ENCODE peak calls at places on chromosomes 3 and 15, in ten cellular contexts. Y is mucosa of descending colon, F is colonic mucosa, R is HCT116, B is foreskin fibroblast, I is Peyer's patch, Z is WERI-Rb-1, V is GM13976, X is upper lobe of left lung, Q is cardiac fibroblast. M is an unnamed sample.

GRCh38 chr3:127716334-127716733 is 43.6 kb downstream of the ABTB1 start:
- DNase-seq in I (no peak), B (no peak), F (no peak), Q (no peak), X (no peak), Y (no peak), R (no peak), Z (no peak), V (no peak), M (no peak)

GRCh38 chr15:69847625-69848024 is 250.1 kb downstream of the TLE3 start:
- DNase-seq in Y (no peak), Z (no peak), R (no peak), F (no peak), I (no peak), V (no peak), B (no peak), Q (peak), X (no peak), M (no peak)

GRCh38 chr15:30008156-30008555 is 74.6 kb upstream of the GOLGA8J start:
- DNase-seq in X (no peak), F (no peak), Y (no peak), V (no peak), Q (no peak), B (peak), R (no peak), I (no peak), Z (no peak), M (no peak)

GRCh38 chr15:89221543-89221942 is at the start of gene RLBP1:
- DNase-seq in V (no peak), Q (no peak), R (no peak), Z (no peak), Y (no peak), X (no peak), B (no peak), F (no peak), I (no peak), M (no peak)

GRCh38 chr15:63860161-63860954 is 26.6 kb upstream of the HERC1 start:
- DNase-seq in Z (no peak), B (no peak), F (no peak), I (peak), R (no peak), X (no peak), Q (no peak), V (no peak), Y (peak), M (no peak)

GRCh38 chr3:18127181-18127863 is 297.8 kb downstream of the SATB1 start:
- DNase-seq in V (peak), X (no peak), B (no peak), Y (no peak), F (no peak), Q (no peak), I (peak), Z (no peak), R (no peak), M (no peak)

GRCh38 chr3:130390079-130390478 is 44.6 kb downstream of the COL6A5 start:
- DNase-seq in X (no peak), Y (no peak), I (no peak), R (no peak), V (no peak), B (no peak), F (no peak), Z (no peak), Q (no peak), M (no peak)

GRCh38 chr15:94709319-94709718 is 478.0 kb downstream of the MCTP2 start:
- DNase-seq in Q (no peak), Z (no peak), X (no peak), I (no peak), R (no peak), F (no peak), V (no peak), B (no peak), Y (no peak), M (no peak)

GRCh38 chr3:196344663-196345062 is 6.5 kb upstream of the TM4SF19 start:
- DNase-seq in V (peak), Y (no peak), Q (no peak), B (no peak), R (no peak), X (no peak), F (no peak), I (no peak), Z (no peak), M (no peak)

GRCh38 chr15:28919201-28919627 is 33.4 kb downstream of the APBA2 start:
- DNase-seq in R (no peak), V (no peak), Q (no peak), Y (no peak), I (peak), B (no peak), F (no peak), X (no peak), Z (no peak), M (no peak)

GRCh38 chr3:149765762-149766334 is 13.6 kb upstream of the COMMD2 start:
- DNase-seq in Z (no peak), Q (peak), R (no peak), X (no peak), I (no peak), B (peak), V (peak), Y (no peak), F (no peak), M (peak)
- TF ChIP-seq CTCF in Z (no peak), Q (peak), R (peak), X (no peak), I (no peak), B (peak), V (peak), Y (no peak), F (peak), M (peak)

DNA sequence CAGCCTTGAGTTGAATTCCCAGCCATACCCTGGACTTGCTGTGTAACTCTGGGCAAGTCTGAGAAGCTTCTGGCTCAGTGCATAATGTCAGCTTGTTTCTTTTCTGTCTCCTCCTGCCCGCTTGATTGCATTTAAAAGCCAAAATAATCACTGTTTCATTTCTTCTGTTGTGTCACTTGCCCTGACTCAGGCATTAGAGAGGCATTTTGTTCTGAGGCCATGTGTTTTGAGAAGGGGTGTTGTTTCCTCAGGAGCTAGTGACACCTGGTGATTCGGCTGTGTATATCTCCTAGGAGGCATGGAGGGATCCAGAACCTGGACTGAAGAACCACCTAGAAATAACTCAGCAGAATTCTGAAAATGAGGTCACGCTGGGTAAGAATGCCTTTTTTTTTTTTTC is 16.0 kb downstream of the WDR73 start:
- DNase-seq in X (no peak), F (no peak), Y (no peak), Q (peak), I (no peak), B (peak), R (no peak), V (no peak), Z (peak), M (no peak)
- TF ChIP-seq CTCF in X (no peak), F (no peak), Y (no peak), Q (no peak), I (no peak), B (no peak), R (peak), V (peak), Z (no peak), M (peak)

GRCh38 chr3:171809513-171810277 is 588 bp downstream of the PLD1 start:
- DNase-seq in R (no peak), Y (peak), Q (peak), V (peak), X (peak), F (peak), B (peak), Z (no peak), I (no peak), M (peak)
- TF ChIP-seq CTCF in R (no peak), Y (no peak), Q (no peak), V (peak), X (peak), F (no peak), B (no peak), Z (no peak), I (no peak), M (peak)

DNA sequence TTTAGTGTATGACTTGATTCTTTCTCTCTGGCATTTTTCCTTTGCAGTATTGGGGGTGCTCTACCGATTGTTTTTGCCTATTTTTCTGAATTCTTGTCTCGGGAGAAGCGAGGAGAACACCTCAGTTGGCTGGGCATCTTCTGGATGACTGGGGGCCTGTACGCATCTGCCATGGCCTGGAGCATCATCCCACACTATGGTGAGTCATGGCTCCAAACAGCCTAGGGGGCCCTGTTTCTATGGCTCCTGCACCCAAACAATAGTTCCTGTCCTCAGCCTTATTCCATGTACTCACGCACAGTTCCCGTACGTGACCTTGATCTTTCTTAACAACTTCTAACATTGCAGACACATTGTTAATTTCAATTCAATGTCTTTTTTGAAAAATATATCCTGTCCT is 152.3 kb downstream of the SV2B start:
- DNase-seq in B (no peak), Z (no peak), I (no peak), R (no peak), V (no peak), Y (no peak), Q (no peak), F (no peak), X (no peak), M (no peak)
- TF ChIP-seq CTCF in B (no peak), Z (no peak), I (no peak), R (no peak), V (no peak), Y (no peak), Q (no peak), F (no peak), X (no peak), M (no peak)

GRCh38 chr3:53881691-53882593 is at the start of gene ACTR8:
- DNase-seq in X (peak), Z (peak), V (peak), Y (peak), F (peak), Q (peak), R (peak), B (peak), I (peak), M (no peak)
- TF ChIP-seq CTCF in X (peak), Z (peak), V (no peak), Y (no peak), F (no peak), Q (peak), R (no peak), B (peak), I (no peak), M (peak)

GRCh38 chr3:15292765-15293522 is 39.4 kb downstream of the SH3BP5 start:
- DNase-seq in B (peak), I (no peak), X (peak), Q (peak), Y (no peak), F (no peak), R (no peak), Z (no peak), V (no peak), M (no peak)

GRCh38 chr3:15289661-15290060 is 42.7 kb downstream of the SH3BP5 start:
- DNase-seq in R (no peak), X (no peak), V (no peak), B (no peak), I (no peak), Y (no peak), F (no peak), Z (no peak), Q (no peak), M (no peak)

GRCh38 chr3:15288331-15288726 is 44.1 kb downstream of the SH3BP5 start:
- DNase-seq in Y (no peak), R (no peak), B (no peak), V (no peak), Q (no peak), F (no peak), I (no peak), Z (no peak), X (no peak), M (no peak)

GRCh38 chr3:15291589-15292541 is 40.5 kb downstream of the SH3BP5 start:
- DNase-seq in Z (no peak), B (no peak), X (peak), F (no peak), Y (peak), Q (peak), I (peak), R (no peak), V (peak), M (no peak)

GRCh38 chr3:15290731-15291130 is 41.7 kb downstream of the SH3BP5 start:
- DNase-seq in I (no peak), Q (no peak), B (no peak), Z (no peak), R (no peak), Y (no peak), X (no peak), V (no peak), F (no peak), M (no peak)
- TF ChIP-seq CTCF in I (no peak), Q (no peak), B (no peak), Z (no peak), R (no peak), Y (no peak), X (no peak), V (no peak), F (no peak), M (no peak)

DNA sequence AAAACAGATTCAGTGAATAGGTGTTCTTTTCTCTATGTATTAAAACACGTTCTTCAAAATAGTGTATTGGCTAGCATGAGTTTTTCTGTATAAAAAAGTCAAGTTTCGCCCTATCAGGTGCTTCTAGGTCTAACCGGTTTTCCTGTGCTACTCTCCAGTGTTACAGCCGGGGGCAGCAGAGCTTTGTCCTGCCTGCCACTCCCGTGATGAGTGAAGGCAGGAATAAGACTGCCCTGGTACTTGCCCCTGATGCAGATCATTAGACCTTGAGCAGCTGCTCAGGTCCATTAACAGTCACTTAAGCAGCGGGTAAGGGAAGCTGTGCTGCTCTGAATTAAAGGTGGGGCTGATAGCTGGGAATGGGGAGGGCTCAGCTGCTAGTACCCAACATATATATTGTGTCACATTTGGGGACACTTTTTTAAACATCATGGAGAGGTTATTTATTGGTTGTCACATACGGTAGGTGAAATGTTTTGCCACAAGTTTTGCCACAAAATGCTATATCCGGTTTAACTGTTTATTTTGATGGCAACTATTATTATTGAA is 1.3 kb upstream of the UNC13C start:
- DNase-seq in V (no peak), X (peak), Q (no peak), I (no peak), Y (no peak), F (no peak), Z (peak), B (no peak), R (no peak), M (no peak)
- TF ChIP-seq CTCF in V (no peak), X (no peak), Q (no peak), I (no peak), Y (no peak), F (no peak), Z (peak), B (no peak), R (no peak), M (no peak)

GRCh38 chr3:24492971-24493551 is 1.6 kb downstream of the THRB start:
- DNase-seq in R (no peak), V (no peak), Q (no peak), Z (no peak), Y (no peak), B (peak), I (no peak), X (no peak), F (no peak), M (no peak)

GRCh38 chr3:24496529-24497482 is 2.2 kb upstream of the THRB start:
- DNase-seq in I (peak), V (no peak), B (peak), F (peak), Y (peak), Z (peak), Q (peak), X (peak), R (peak), M (peak)

GRCh38 chr3:24495334-24495994 is 814 bp upstream of the THRB start:
- DNase-seq in B (peak), Q (no peak), X (peak), Y (peak), R (peak), Z (peak), V (peak), F (peak), I (peak), M (no peak)

GRCh38 chr3:24494616-24495333 is at the start of gene THRB:
- DNase-seq in Y (peak), I (peak), V (peak), Z (peak), R (peak), F (peak), X (peak), Q (peak), B (peak), M (no peak)

GRCh38 chr3:24493951-24494615 is 567 bp downstream of the THRB start:
- DNase-seq in Z (peak), B (peak), V (peak), I (peak), X (peak), R (no peak), Q (peak), F (peak), Y (peak), M (no peak)
- TF ChIP-seq CTCF in Z (no peak), B (no peak), V (no peak), I (no peak), X (no peak), R (no peak), Q (no peak), F (no peak), Y (no peak), M (no peak)

DNA sequence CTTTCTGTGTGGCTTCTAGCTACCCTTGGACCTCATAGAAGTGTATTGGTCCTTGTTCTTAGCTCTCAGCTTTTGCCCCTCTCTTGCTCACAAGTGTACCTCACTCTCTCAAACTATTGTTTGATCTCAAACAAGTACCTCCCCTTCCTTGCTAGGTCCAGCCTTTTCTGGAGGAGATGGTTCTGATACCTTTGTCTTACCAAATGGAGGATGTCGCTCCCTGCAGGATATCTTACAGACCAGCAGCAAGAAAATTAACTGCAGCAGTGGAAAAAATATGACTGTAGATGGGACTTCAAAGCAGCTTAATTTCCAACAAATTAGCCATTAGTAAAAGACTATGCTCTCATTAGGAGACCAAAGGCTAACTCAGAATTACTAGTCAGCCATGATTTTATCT is 388.1 kb upstream of the ROBO2 start:
- DNase-seq in B (no peak), Q (no peak), F (no peak), X (no peak), V (no peak), Y (no peak), R (no peak), Z (no peak), I (no peak), M (no peak)
- TF ChIP-seq CTCF in B (no peak), Q (no peak), F (no peak), X (no peak), V (no peak), Y (no peak), R (no peak), Z (no peak), I (no peak), M (no peak)